ENCODE peak calls at places on chromosomes 5 and 9, in four cellular contexts. F is HepG2, Q is GM12878, R is K562. X is an unnamed sample.

GRCh38 chr9:27564685-27565084 is 8.6 kb downstream of the C9orf72 start:
- DNase-seq in F (no peak), Q (no peak), R (no peak), X (no peak)

GRCh38 chr9:136016882-136017812 is 56.0 kb upstream of the UBAC1 start:
- DNase-seq in F (no peak), Q (no peak), R (no peak), X (no peak)

GRCh38 chr5:68046445-68046844 is 169.1 kb upstream of the PIK3R1 start:
- DNase-seq in F (peak), Q (no peak), R (no peak), X (peak)

GRCh38 chr5:107805166-107805565 is 134.4 kb upstream of the EFNA5 start:
- DNase-seq in F (no peak), Q (no peak), R (no peak), X (no peak)

GRCh38 chr5:108878756-108879155 is 131.1 kb downstream of the FER start:
- DNase-seq in F (no peak), Q (no peak), R (no peak), X (no peak)

GRCh38 chr9:7756088-7756487 is 43.5 kb downstream of the DMAC1 start:
- DNase-seq in F (no peak), Q (peak), R (no peak), X (no peak)

GRCh38 chr9:133979124-133979920 is 12.8 kb downstream of the VAV2 start:
- DNase-seq in F (peak), Q (no peak), R (no peak), X (no peak)

GRCh38 chr5:5273398-5273797 is 133.3 kb downstream of the ADAMTS16 start:
- DNase-seq in F (no peak), Q (no peak), R (no peak), X (no peak)

GRCh38 chr5:66307647-66308257 is 163.7 kb downstream of the SREK1 start:
- DNase-seq in F (peak), Q (no peak), R (peak), X (peak)

GRCh38 chr5:56986631-56986957 is 34.7 kb upstream of the MIER3 start:
- DNase-seq in F (no peak), Q (no peak), R (no peak), X (no peak)

GRCh38 chr9:111356567-111357244 is 26.7 kb upstream of the OR2K2 start:
- DNase-seq in F (no peak), Q (no peak), R (no peak), X (peak)

GRCh38 chr9:99059074-99059894 is 45.6 kb upstream of the TGFBR1 start:
- DNase-seq in F (no peak), Q (peak), R (peak), X (no peak)

GRCh38 chr9:135526730-135527571 is 5.7 kb downstream of the LCN1 start:
- DNase-seq in F (peak), Q (no peak), R (peak), X (peak)

GRCh38 chr9:137326436-137327060 is 24.5 kb upstream of the NRARP start:
- DNase-seq in F (no peak), Q (peak), R (no peak), X (no peak)

GRCh38 chr5:165290535-165290934 is 1785.1 kb downstream of the MAT2B start:
- DNase-seq in F (no peak), Q (no peak), R (no peak), X (no peak)

GRCh38 chr5:174751154-174751990 is 27.0 kb downstream of the MSX2 start:
- DNase-seq in F (no peak), Q (no peak), R (no peak), X (no peak)

GRCh38 chr9:121537283-121537682 is 37.6 kb upstream of the GGTA1 start:
- DNase-seq in F (no peak), Q (no peak), R (no peak), X (no peak)

GRCh38 chr5:52922384-52922783 is 66.8 kb upstream of the ITGA2 start:
- DNase-seq in F (peak), Q (no peak), R (no peak), X (peak)

GRCh38 chr9:111076519-111076918 is 38.2 kb upstream of the LPAR1 start:
- DNase-seq in F (no peak), Q (no peak), R (no peak), X (no peak)

GRCh38 chr9:126915281-126915816 is 767 bp downstream of the RALGPS1 start:
- DNase-seq in F (no peak), Q (no peak), R (peak), X (no peak)

GRCh38 chr5:3222924-3223323 is 372.7 kb upstream of the IRX1 start:
- DNase-seq in F (no peak), Q (no peak), R (no peak), X (no peak)

GRCh38 chr9:106334081-106334480 is 528.9 kb upstream of the ZNF462 start:
- DNase-seq in F (no peak), Q (no peak), R (no peak), X (no peak)

GRCh38 chr5:143241892-143242291 is 161.6 kb downstream of the NR3C1 start:
- DNase-seq in F (no peak), Q (no peak), R (no peak), X (no peak)

GRCh38 chr9:127455299-127455992 is 4.1 kb downstream of the LRSAM1 start:
- DNase-seq in F (no peak), Q (no peak), R (peak), X (peak)

GRCh38 chr9:134939080-134939733 is 21.5 kb upstream of the FCN1 start:
- DNase-seq in F (no peak), Q (no peak), R (no peak), X (no peak)

GRCh38 chr9:128555180-128555721 is 2.9 kb downstream of the SPTAN1 start:
- DNase-seq in F (peak), Q (no peak), R (no peak), X (peak)
- TF ChIP-seq CHD4 in F (no peak), Q (no peak), R (no peak), X (no peak)

DNA sequence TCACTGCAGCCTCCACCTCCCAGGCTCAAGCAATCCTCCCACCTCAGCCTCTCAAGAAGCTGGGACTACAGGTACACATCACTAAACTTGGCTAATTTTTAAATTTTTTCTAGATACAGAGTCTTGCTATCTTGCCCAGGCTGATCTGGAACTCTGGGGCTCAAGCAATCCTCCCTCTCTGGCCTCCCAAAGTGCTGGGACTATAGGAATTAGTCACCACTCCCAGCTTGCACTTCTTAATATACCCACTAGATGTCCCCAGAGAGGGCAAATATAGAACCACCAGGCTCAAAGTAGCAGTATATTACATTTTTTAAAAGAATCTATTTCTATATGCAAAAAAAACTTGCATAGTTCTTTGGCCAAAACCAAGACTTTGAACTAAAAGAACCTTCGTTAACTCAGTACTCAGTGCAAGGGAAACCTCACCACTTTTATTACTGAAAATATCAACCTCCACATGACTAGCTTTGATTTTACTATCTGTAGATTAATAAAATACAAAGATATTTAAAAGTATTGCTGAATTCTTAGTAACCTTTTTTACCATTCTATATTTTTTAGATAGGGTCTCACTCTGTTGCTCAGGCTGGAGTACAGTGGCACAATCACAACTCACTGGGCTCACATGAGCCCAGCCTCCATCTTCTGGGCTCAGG is 25.8 kb upstream of the HSD17B3 start:
- DNase-seq in F (peak), Q (peak), R (peak), X (peak)
- TF ChIP-seq CHD4 in F (no peak), Q (no peak), R (no peak), X (no peak)

GRCh38 chr5:134503088-134503936 is 22.2 kb upstream of the JADE2 start:
- DNase-seq in F (peak), Q (peak), R (peak), X (peak)
- TF ChIP-seq CHD4 in F (peak), Q (no peak), R (no peak), X (no peak)

GRCh38 chr5:132556511-132557424 is at the start of gene RAD50:
- DNase-seq in F (peak), Q (peak), R (peak), X (peak)

GRCh38 chr5:132557425-132557805 is 638 bp downstream of the RAD50 start:
- DNase-seq in F (peak), Q (peak), R (peak), X (peak)

GRCh38 chr5:132559661-132560060 is 2.9 kb downstream of the RAD50 start:
- DNase-seq in F (no peak), Q (no peak), R (no peak), X (no peak)

GRCh38 chr5:132566657-132567056 is 9.9 kb downstream of the RAD50 start:
- DNase-seq in F (no peak), Q (no peak), R (no peak), X (no peak)

DNA sequence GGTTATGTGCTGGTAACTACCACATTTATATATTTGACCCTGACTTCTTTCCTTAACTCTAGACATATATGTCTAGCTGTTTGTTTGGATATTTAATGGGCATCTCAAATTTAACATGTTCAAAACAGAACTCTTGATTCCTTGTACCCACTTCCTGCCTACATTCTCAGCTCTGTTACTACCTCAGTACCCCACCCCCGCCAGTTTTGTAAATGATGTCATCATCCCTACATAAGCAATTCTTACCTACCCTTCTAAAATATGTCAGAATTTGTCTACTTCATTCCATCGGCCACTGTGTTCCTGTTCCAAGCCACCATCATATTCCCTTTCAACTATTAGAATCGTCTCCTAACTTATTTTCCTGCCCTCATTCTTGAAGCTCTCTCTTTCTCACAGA is 4.8 kb downstream of the RAD50 start:
- DNase-seq in F (no peak), Q (no peak), R (no peak), X (no peak)
- TF ChIP-seq CHD4 in F (no peak), Q (no peak), R (no peak), X (no peak)

GRCh38 chr9:125631391-125632085 is 75.5 kb downstream of the MAPKAP1 start:
- DNase-seq in F (peak), Q (no peak), R (peak), X (peak)
- TF ChIP-seq CHD4 in F (no peak), Q (no peak), R (no peak), X (no peak)

GRCh38 chr5:179822444-179822990 is 1.8 kb downstream of the SQSTM1 start:
- DNase-seq in F (no peak), Q (no peak), R (no peak), X (no peak)

GRCh38 chr5:179820127-179820482 is 600 bp upstream of the SQSTM1 start:
- DNase-seq in F (no peak), Q (no peak), R (no peak), X (peak)

GRCh38 chr5:179820483-179821297 is at the start of gene SQSTM1:
- DNase-seq in F (peak), Q (no peak), R (peak), X (peak)

GRCh38 chr5:179822059-179822432 is 1.3 kb downstream of the SQSTM1 start:
- DNase-seq in F (no peak), Q (no peak), R (no peak), X (no peak)

DNA sequence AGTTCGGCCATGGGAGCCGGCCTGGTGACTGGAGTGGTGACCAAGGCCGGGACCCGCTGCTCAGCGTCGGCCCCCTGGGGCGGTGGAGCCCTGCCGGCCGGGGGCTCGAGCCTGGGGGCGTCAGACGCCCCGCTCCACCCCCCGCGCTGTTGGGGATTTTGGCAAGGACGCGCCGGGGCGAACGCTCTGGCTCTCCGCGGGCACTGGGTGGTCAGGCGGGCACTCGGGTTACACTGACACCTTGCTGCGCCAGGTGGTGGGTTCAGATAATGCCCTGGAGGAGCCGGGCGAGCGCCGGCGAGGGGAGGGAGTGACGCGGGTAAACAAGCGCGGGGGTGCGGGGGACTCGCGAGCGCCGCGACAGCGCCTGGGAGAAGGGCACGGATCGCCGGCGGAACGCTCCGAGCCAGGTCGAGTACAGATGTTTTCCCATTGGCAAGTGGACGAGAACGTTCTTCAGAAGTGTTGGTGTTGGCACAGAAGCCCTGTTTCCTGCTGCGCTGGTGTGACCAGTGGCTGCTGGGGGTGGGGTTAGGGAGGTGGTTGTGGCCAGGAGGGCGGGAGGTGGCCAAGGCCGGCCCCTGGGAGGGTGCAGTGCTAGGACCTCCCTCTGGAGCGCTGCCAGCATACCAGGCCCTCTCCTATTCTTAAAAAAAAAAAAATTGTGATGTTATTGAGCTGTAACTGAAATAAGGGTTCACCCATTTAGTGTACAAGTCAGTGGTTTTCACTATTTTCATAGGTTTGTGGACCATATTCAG is 773 bp downstream of the SQSTM1 start:
- DNase-seq in F (peak), Q (no peak), R (peak), X (peak)
- TF ChIP-seq CHD4 in F (no peak), Q (no peak), R (no peak), X (no peak)

X was measured in A549.